ENCODE peak calls at places on chromosome 4, in nine cellular contexts. S is aorta; A is endodermal cell; Y is endothelial cell of umbilical vein; X is CD8-positive, alpha-beta T cell; R is psoas muscle; W is left lung; Z is tibial artery; C is naive thymus-derived CD4-positive, alpha-beta T cell. K is an unnamed sample. For H3K9me3 and H3K36me3, the result is how much of the 10 kb centered on the place peaks cover.

GRCh38 chr4:141028024-141028529 is 105.2 kb downstream of the RNF150 start:
- DNase-seq in R (no peak), X (no peak), Z (no peak), A (no peak), C (no peak), S (no peak), W (no peak), Y (no peak), K (no peak)

GRCh38 chr4:142406917-142407501 is 439.1 kb downstream of the INPP4B start:
- DNase-seq in R (no peak), X (no peak), W (no peak), S (no peak), A (no peak), Z (no peak), Y (no peak), C (peak), K (no peak)

GRCh38 chr4:2353222-2354107 is 65.0 kb downstream of the ZFYVE28 start:
- DNase-seq in Y (no peak), Z (peak), S (no peak), R (peak), W (peak), A (peak), X (no peak), C (no peak), K (no peak)

GRCh38 chr4:69861756-69862155 is 1.8 kb upstream of the SULT1E1 start:
- DNase-seq in A (no peak), Y (no peak), C (no peak), X (no peak), W (no peak), R (no peak), S (no peak), Z (no peak), K (no peak)

GRCh38 chr4:80197132-80197573 is at the start of gene PRDM8:
- DNase-seq in S (no peak), Y (no peak), Z (no peak), C (peak), X (peak), W (peak), R (no peak), A (peak), K (no peak)

GRCh38 chr4:612052-612748 is 13.2 kb upstream of the PDE6B start:
- DNase-seq in C (no peak), X (no peak), W (no peak), R (no peak), A (peak), Z (no peak), S (peak), Y (no peak), K (no peak)

GRCh38 chr4:77100234-77100633 is 24.4 kb upstream of the CCNI start:
- DNase-seq in C (no peak), A (no peak), Y (peak), Z (no peak), X (no peak), S (no peak), W (no peak), R (no peak), K (no peak)

GRCh38 chr4:184838249-184839074 is 12.7 kb upstream of the ACSL1 start:
- DNase-seq in R (no peak), X (no peak), S (no peak), Z (no peak), Y (no peak), C (no peak), A (no peak), W (no peak), K (no peak)

GRCh38 chr4:189525304-189525703 is 415.4 kb upstream of the FRG1 start:
- DNase-seq in C (no peak), R (no peak), W (no peak), A (no peak), X (no peak), Y (no peak), Z (no peak), S (no peak), K (no peak)
- H3K9me3 ChIP-seq in C (under half), R (under half), W (under half), A (half or more), X (under half), Y (under half), Z (under half), S (under half), K (under half)

DNA sequence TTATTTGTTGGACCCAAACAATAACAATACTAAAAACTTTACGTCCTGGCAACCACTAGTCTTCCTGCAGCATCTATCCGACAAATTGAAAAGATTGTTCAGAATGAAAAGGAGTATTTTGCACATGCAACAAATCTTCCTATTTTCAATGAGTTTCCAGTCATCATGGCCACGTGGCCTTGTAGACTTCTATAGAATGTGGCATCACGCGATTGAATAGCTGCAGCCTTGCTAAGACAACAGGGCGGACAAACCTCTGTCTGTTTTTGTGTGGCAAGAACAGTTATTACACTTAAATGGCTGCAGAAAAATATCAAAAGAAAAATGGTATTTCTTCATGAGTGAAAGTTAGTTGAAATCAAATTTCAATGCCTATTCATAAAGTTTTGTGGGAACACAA is 297.9 kb upstream of the LCORL start:
- DNase-seq in W (no peak), S (no peak), Z (no peak), X (no peak), Y (no peak), A (no peak), R (no peak), C (no peak), K (no peak)
- H3K4me3 ChIP-seq in W (no peak), S (no peak), Z (no peak), X (no peak), Y (peak), A (no peak), R (peak), C (no peak), K (no peak)

GRCh38 chr4:6298852-6299251 is 29.2 kb downstream of the WFS1 start:
- DNase-seq in A (no peak), W (no peak), R (no peak), Y (no peak), Z (no peak), S (no peak), C (no peak), X (no peak), K (no peak)
- H3K36me3 ChIP-seq in A (under half), W (half or more), R (half or more), Y (half or more), Z (half or more), S (under half), C (under half), X (under half), K (under half)

GRCh38 chr4:177124436-177124835 is 185.2 kb upstream of the NEIL3 start:
- DNase-seq in X (no peak), R (no peak), Y (no peak), S (no peak), C (no peak), A (no peak), W (no peak), Z (no peak), K (no peak)

GRCh38 chr4:177125656-177126055 is 184.0 kb upstream of the NEIL3 start:
- DNase-seq in A (no peak), X (no peak), Y (peak), S (no peak), Z (no peak), C (no peak), R (no peak), W (no peak), K (no peak)

GRCh38 chr4:177127658-177128057 is 182.0 kb upstream of the NEIL3 start:
- DNase-seq in Y (peak), R (no peak), W (no peak), X (no peak), S (no peak), C (no peak), A (no peak), Z (no peak), K (no peak)

GRCh38 chr4:177119693-177120092 is 190.0 kb upstream of the NEIL3 start:
- DNase-seq in S (no peak), A (no peak), C (no peak), W (no peak), Z (no peak), X (no peak), R (no peak), Y (no peak), K (no peak)

DNA sequence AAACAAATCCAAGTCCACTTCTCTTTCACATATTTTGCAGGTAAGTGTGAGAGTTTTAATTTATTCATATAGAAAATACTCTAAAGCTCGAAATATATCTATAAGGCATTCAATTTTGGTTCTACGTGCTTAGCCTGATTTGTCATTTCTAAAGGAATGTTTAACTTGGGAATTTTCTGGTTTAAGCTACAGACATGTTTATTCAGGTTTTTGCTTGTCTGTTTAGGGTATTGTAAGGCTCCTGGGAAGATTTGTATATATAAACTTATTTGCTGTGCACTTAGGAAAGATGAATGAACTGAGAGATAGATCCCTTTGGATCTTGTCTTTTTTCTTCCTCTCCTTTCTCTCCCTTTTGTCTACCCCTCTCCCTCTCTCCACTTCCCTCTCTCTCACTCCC is 185.9 kb upstream of the NEIL3 start:
- DNase-seq in S (no peak), Z (no peak), W (no peak), C (no peak), X (no peak), R (no peak), Y (no peak), A (no peak), K (no peak)
- H3K9me3 ChIP-seq in S (under half), Z (under half), W (under half), C (under half), X (under half), R (under half), Y (under half), A (under half), K (under half)

GRCh38 chr4:20256381-20256881 is 4.7 kb downstream of the SLIT2 start:
- DNase-seq in Z (no peak), W (no peak), Y (peak), C (no peak), R (no peak), A (no peak), S (no peak), X (no peak), K (no peak)
- H3K4me3 ChIP-seq in Z (peak), W (no peak), Y (no peak), C (no peak), R (no peak), A (no peak), S (no peak), X (no peak), K (no peak)